ENCODE peak calls at places on chromosomes 12 and 14, in four cellular contexts. One of them, this sample, is unnamed. For H3K9me3, the result is how much of the 10 kb centered on the place peaks cover.

GRCh38 chr12:53096089-53096741 is 1.3 kb upstream of the IGFBP6 start:
- DNase-seq in psoas muscle: peak
- DNase-seq in left ventricle myocardium inferior: peak
- DNase-seq in tibial artery: peak
- DNase-seq in this sample: peak

GRCh38 chr12:114841557-114842251 is 157.7 kb upstream of the TBX3 start:
- DNase-seq in psoas muscle: no peak
- DNase-seq in left ventricle myocardium inferior: no peak
- DNase-seq in tibial artery: no peak
- DNase-seq in this sample: no peak

GRCh38 chr12:122788387-122788786 is 14.0 kb downstream of the CCDC62 start:
- DNase-seq in psoas muscle: no peak
- DNase-seq in left ventricle myocardium inferior: no peak
- DNase-seq in tibial artery: no peak
- DNase-seq in this sample: no peak

GRCh38 chr12:28710882-28711281 is 438.2 kb upstream of the FAR2 start:
- DNase-seq in psoas muscle: no peak
- DNase-seq in left ventricle myocardium inferior: no peak
- DNase-seq in tibial artery: no peak
- DNase-seq in this sample: no peak

GRCh38 chr12:124786065-124786964 is 77.3 kb downstream of the SCARB1 start:
- DNase-seq in psoas muscle: peak
- DNase-seq in left ventricle myocardium inferior: peak
- DNase-seq in tibial artery: peak
- DNase-seq in this sample: peak

GRCh38 chr12:692274-692673 is 29.0 kb upstream of the NINJ2 start:
- DNase-seq in psoas muscle: no peak
- DNase-seq in left ventricle myocardium inferior: no peak
- DNase-seq in tibial artery: no peak
- DNase-seq in this sample: no peak

GRCh38 chr12:123389560-123390351 is 5.8 kb downstream of the KMT5A start:
- DNase-seq in psoas muscle: peak
- DNase-seq in left ventricle myocardium inferior: peak
- DNase-seq in tibial artery: peak
- DNase-seq in this sample: peak

GRCh38 chr14:105090493-105091334 is 25.5 kb upstream of the GPR132 start:
- DNase-seq in psoas muscle: peak
- DNase-seq in left ventricle myocardium inferior: peak
- DNase-seq in tibial artery: peak
- DNase-seq in this sample: peak

GRCh38 chr12:88650715-88651114 is 70.4 kb upstream of the KITLG start:
- DNase-seq in psoas muscle: no peak
- DNase-seq in left ventricle myocardium inferior: no peak
- DNase-seq in tibial artery: no peak
- DNase-seq in this sample: no peak

GRCh38 chr12:47068539-47068938 is 10.9 kb upstream of the PCED1B start:
- DNase-seq in psoas muscle: no peak
- DNase-seq in left ventricle myocardium inferior: no peak
- DNase-seq in tibial artery: no peak
- DNase-seq in this sample: no peak

GRCh38 chr12:79302171-79302841 is 388.5 kb downstream of the PAWR start:
- DNase-seq in psoas muscle: no peak
- DNase-seq in left ventricle myocardium inferior: no peak
- DNase-seq in tibial artery: no peak
- DNase-seq in this sample: no peak

GRCh38 chr14:103436533-103436932 is 51.3 kb downstream of the MARK3 start:
- DNase-seq in psoas muscle: no peak
- DNase-seq in left ventricle myocardium inferior: no peak
- DNase-seq in tibial artery: no peak
- DNase-seq in this sample: no peak

GRCh38 chr12:40917561-40917960 is 225.3 kb downstream of the CNTN1 start:
- DNase-seq in psoas muscle: no peak
- DNase-seq in left ventricle myocardium inferior: no peak
- DNase-seq in tibial artery: no peak
- DNase-seq in this sample: no peak

GRCh38 chr14:104678901-104679705 is 10.3 kb upstream of the INF2 start:
- DNase-seq in psoas muscle: no peak
- DNase-seq in left ventricle myocardium inferior: peak
- DNase-seq in tibial artery: peak
- DNase-seq in this sample: peak

GRCh38 chr12:38282886-38283285 is 33.7 kb upstream of the ALG10B start:
- DNase-seq in psoas muscle: no peak
- DNase-seq in left ventricle myocardium inferior: no peak
- DNase-seq in tibial artery: no peak
- DNase-seq in this sample: no peak
- H3K9me3 ChIP-seq in psoas muscle: under half
- H3K9me3 ChIP-seq in left ventricle myocardium inferior: under half
- H3K9me3 ChIP-seq in tibial artery: under half
- H3K9me3 ChIP-seq in this sample: under half

GRCh38 chr12:14827043-14827442 is 13.1 kb upstream of the SMCO3 start:
- DNase-seq in psoas muscle: no peak
- DNase-seq in left ventricle myocardium inferior: no peak
- DNase-seq in tibial artery: no peak
- DNase-seq in this sample: no peak
- H3K27ac ChIP-seq in psoas muscle: no peak
- H3K27ac ChIP-seq in left ventricle myocardium inferior: peak
- H3K27ac ChIP-seq in tibial artery: peak
- H3K27ac ChIP-seq in this sample: no peak

GRCh38 chr12:132972374-132972773 is 13.8 kb upstream of the ZNF26 start:
- DNase-seq in psoas muscle: no peak
- DNase-seq in left ventricle myocardium inferior: no peak
- DNase-seq in tibial artery: no peak
- DNase-seq in this sample: no peak
- H3K9me3 ChIP-seq in psoas muscle: under half
- H3K9me3 ChIP-seq in left ventricle myocardium inferior: under half
- H3K9me3 ChIP-seq in tibial artery: under half
- H3K9me3 ChIP-seq in this sample: under half

DNA sequence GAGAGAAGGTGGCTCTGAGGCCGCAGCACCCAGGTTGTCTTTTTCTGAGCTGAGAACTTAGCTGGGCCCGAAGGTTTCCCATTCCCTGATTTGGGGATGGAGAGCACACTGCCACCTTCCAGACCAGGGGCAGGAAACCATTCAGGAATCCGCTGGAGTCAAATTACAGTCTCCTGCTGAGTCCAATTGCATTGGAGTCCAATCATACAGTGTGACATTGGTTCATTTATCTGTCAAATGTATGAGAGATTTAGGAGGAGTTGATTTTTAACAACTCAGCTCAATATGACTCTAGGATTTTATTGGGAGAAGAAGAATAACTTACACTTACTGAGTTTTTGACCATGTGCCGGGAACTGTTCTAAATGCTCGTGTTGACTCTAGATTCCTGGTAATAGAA is 11.6 kb downstream of the SYNDIG1L start:
- DNase-seq in psoas muscle: no peak
- DNase-seq in left ventricle myocardium inferior: no peak
- DNase-seq in tibial artery: no peak
- DNase-seq in this sample: no peak
- H3K27ac ChIP-seq in psoas muscle: no peak
- H3K27ac ChIP-seq in left ventricle myocardium inferior: no peak
- H3K27ac ChIP-seq in tibial artery: no peak
- H3K27ac ChIP-seq in this sample: no peak

GRCh38 chr12:5537771-5538170 is 105.9 kb downstream of the NTF3 start:
- DNase-seq in psoas muscle: no peak
- DNase-seq in left ventricle myocardium inferior: no peak
- DNase-seq in tibial artery: no peak
- DNase-seq in this sample: no peak
- H3K9me3 ChIP-seq in psoas muscle: under half
- H3K9me3 ChIP-seq in left ventricle myocardium inferior: under half
- H3K9me3 ChIP-seq in tibial artery: under half
- H3K9me3 ChIP-seq in this sample: under half

GRCh38 chr14:61296707-61297502 is 15.8 kb upstream of the TMEM30B start:
- DNase-seq in psoas muscle: no peak
- DNase-seq in left ventricle myocardium inferior: no peak
- DNase-seq in tibial artery: no peak
- DNase-seq in this sample: no peak
- H3K27ac ChIP-seq in psoas muscle: no peak
- H3K27ac ChIP-seq in left ventricle myocardium inferior: no peak
- H3K27ac ChIP-seq in tibial artery: no peak
- H3K27ac ChIP-seq in this sample: no peak

GRCh38 chr12:133124674-133125073 is 5.4 kb downstream of the ZNF891 start:
- DNase-seq in psoas muscle: no peak
- DNase-seq in left ventricle myocardium inferior: no peak
- DNase-seq in tibial artery: no peak
- DNase-seq in this sample: no peak

GRCh38 chr12:133135747-133136146 is 5.3 kb downstream of the ZNF10 start:
- DNase-seq in psoas muscle: no peak
- DNase-seq in left ventricle myocardium inferior: no peak
- DNase-seq in tibial artery: no peak
- DNase-seq in this sample: no peak

GRCh38 chr12:133129368-133130037 is 571 bp downstream of the ZNF891 start:
- DNase-seq in psoas muscle: no peak
- DNase-seq in left ventricle myocardium inferior: no peak
- DNase-seq in tibial artery: no peak
- DNase-seq in this sample: no peak

GRCh38 chr12:133130808-133131128 is 341 bp downstream of the ZNF10 start:
- DNase-seq in psoas muscle: peak
- DNase-seq in left ventricle myocardium inferior: peak
- DNase-seq in tibial artery: peak
- DNase-seq in this sample: no peak

GRCh38 chr12:133130038-133130807 is at the start of the genes ZNF10 and ZNF891:
- DNase-seq in psoas muscle: peak
- DNase-seq in left ventricle myocardium inferior: peak
- DNase-seq in tibial artery: peak
- DNase-seq in this sample: peak
- H3K9me3 ChIP-seq in psoas muscle: half or more
- H3K9me3 ChIP-seq in left ventricle myocardium inferior: half or more
- H3K9me3 ChIP-seq in tibial artery: under half
- H3K9me3 ChIP-seq in this sample: under half

GRCh38 chr12:57781801-57782200 is 786 bp upstream of the TSFM start:
- DNase-seq in psoas muscle: no peak
- DNase-seq in left ventricle myocardium inferior: no peak
- DNase-seq in tibial artery: no peak
- DNase-seq in this sample: no peak

GRCh38 chr12:57782243-57782607 is 362 bp upstream of the TSFM start:
- DNase-seq in psoas muscle: no peak
- DNase-seq in left ventricle myocardium inferior: no peak
- DNase-seq in tibial artery: no peak
- DNase-seq in this sample: no peak

GRCh38 chr12:57782608-57783465 is at the start of gene TSFM:
- DNase-seq in psoas muscle: peak
- DNase-seq in left ventricle myocardium inferior: peak
- DNase-seq in tibial artery: peak
- DNase-seq in this sample: peak

GRCh38 chr12:57783861-57784260 is 1.3 kb downstream of the TSFM start:
- DNase-seq in psoas muscle: no peak
- DNase-seq in left ventricle myocardium inferior: no peak
- DNase-seq in tibial artery: no peak
- DNase-seq in this sample: no peak

GRCh38 chr12:57783466-57783801 is 847 bp downstream of the TSFM start:
- DNase-seq in psoas muscle: no peak
- DNase-seq in left ventricle myocardium inferior: no peak
- DNase-seq in tibial artery: no peak
- DNase-seq in this sample: no peak
- H3K27ac ChIP-seq in psoas muscle: peak
- H3K27ac ChIP-seq in left ventricle myocardium inferior: no peak
- H3K27ac ChIP-seq in tibial artery: peak
- H3K27ac ChIP-seq in this sample: no peak

GRCh38 chr14:30114051-30114450 is 186.4 kb upstream of the PRKD1 start:
- DNase-seq in psoas muscle: no peak
- DNase-seq in left ventricle myocardium inferior: no peak
- DNase-seq in tibial artery: no peak
- DNase-seq in this sample: no peak

DNA sequence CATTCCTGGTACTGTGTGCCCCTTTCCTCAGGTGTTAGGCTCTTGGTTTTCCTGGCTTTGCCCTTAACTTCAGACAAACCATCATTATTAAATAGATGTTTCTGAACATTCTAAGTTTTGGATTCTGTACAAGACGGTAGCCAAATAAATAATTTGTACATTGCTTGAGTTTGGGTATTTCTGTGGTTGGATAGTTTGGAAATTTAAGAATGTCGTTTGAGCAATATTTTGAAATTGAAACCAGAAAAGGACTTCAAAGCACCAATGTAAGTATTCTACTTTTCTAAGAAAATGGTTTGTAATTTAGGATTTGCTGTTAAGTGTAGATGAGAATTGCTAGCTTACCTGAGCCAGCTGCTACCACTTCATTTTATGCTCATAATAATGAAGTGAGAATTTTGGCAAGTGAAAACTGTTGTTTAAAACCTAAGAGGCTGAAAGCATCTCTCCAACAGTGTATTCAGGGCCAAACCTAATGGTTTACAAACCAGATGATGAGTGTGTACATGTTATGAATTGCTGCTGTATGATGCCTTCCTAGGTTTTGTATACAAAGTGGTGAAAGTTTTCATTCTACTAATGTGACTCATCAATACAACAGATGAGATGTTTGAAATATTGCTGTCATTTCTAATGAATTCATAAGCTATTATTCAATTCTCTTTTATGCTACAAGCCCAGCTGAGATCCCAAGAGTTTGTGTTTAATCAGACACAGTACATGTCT is 181.5 kb upstream of the PRKD1 start:
- DNase-seq in psoas muscle: no peak
- DNase-seq in left ventricle myocardium inferior: no peak
- DNase-seq in tibial artery: no peak
- DNase-seq in this sample: no peak
- H3K9me3 ChIP-seq in psoas muscle: under half
- H3K9me3 ChIP-seq in left ventricle myocardium inferior: under half
- H3K9me3 ChIP-seq in tibial artery: under half
- H3K9me3 ChIP-seq in this sample: under half